ENCODE peak calls at places on chromosomes 2 and 18, in seven cellular contexts. O is left lung; Z is GM23338; R is naive thymus-derived CD4-positive, alpha-beta T cell; P is dorsolateral prefrontal cortex; N is prostate gland; G is upper lobe of right lung. J is an unnamed sample.

GRCh38 chr2:102618452-102619413 is 620 bp upstream of the SLC9A2 start:
- DNase-seq in O (peak), Z (peak), R (no peak), P (no peak), N (no peak), G (peak), J (peak)

GRCh38 chr2:153474407-153474806 is 4.2 kb downstream of the RPRM start:
- DNase-seq in O (no peak), Z (no peak), R (no peak), P (no peak), N (no peak), G (no peak), J (no peak)

GRCh38 chr2:68832161-68832869 is 38.9 kb downstream of the BMP10 start:
- DNase-seq in O (peak), Z (no peak), R (no peak), P (no peak), N (no peak), G (peak), J (peak)

GRCh38 chr2:241550616-241551580 is 7.6 kb upstream of the BOK start:
- DNase-seq in O (no peak), Z (no peak), R (no peak), P (no peak), N (no peak), G (no peak), J (no peak)

GRCh38 chr2:145110668-145111067 is 590.7 kb upstream of the ZEB2 start:
- DNase-seq in O (no peak), Z (no peak), R (no peak), P (no peak), N (no peak), G (no peak), J (no peak)

GRCh38 chr18:26642461-26643348 is 94.4 kb upstream of the KCTD1 start:
- DNase-seq in O (no peak), Z (no peak), R (no peak), P (no peak), N (no peak), G (no peak), J (no peak)

GRCh38 chr2:136997550-136997949 is 232.2 kb downstream of the THSD7B start:
- DNase-seq in O (no peak), Z (no peak), R (no peak), P (no peak), N (no peak), G (no peak), J (no peak)

GRCh38 chr2:18467727-18468363 is 92.6 kb downstream of the RDH14 start:
- DNase-seq in O (no peak), Z (no peak), R (no peak), P (no peak), N (no peak), G (no peak), J (no peak)

GRCh38 chr2:41905597-41906324 is 142.1 kb upstream of the PKDCC start:
- DNase-seq in O (no peak), Z (no peak), R (no peak), P (no peak), N (no peak), G (no peak), J (no peak)

GRCh38 chr2:41906325-41906700 is 141.5 kb upstream of the PKDCC start:
- DNase-seq in O (no peak), Z (no peak), R (no peak), P (no peak), N (no peak), G (no peak), J (no peak)

GRCh38 chr2:41908349-41908748 is 139.5 kb upstream of the PKDCC start:
- DNase-seq in O (no peak), Z (no peak), R (no peak), P (no peak), N (no peak), G (no peak), J (no peak)

GRCh38 chr2:41907716-41908328 is 140.0 kb upstream of the PKDCC start:
- DNase-seq in O (no peak), Z (no peak), R (no peak), P (no peak), N (no peak), G (no peak), J (no peak)

GRCh38 chr2:41907141-41907540 is 140.7 kb upstream of the PKDCC start:
- DNase-seq in O (no peak), Z (no peak), R (no peak), P (no peak), N (no peak), G (no peak), J (no peak)
- H3K27ac ChIP-seq in O (no peak), Z (no peak), R (no peak), P (no peak), N (no peak), G (no peak), J (peak)

DNA sequence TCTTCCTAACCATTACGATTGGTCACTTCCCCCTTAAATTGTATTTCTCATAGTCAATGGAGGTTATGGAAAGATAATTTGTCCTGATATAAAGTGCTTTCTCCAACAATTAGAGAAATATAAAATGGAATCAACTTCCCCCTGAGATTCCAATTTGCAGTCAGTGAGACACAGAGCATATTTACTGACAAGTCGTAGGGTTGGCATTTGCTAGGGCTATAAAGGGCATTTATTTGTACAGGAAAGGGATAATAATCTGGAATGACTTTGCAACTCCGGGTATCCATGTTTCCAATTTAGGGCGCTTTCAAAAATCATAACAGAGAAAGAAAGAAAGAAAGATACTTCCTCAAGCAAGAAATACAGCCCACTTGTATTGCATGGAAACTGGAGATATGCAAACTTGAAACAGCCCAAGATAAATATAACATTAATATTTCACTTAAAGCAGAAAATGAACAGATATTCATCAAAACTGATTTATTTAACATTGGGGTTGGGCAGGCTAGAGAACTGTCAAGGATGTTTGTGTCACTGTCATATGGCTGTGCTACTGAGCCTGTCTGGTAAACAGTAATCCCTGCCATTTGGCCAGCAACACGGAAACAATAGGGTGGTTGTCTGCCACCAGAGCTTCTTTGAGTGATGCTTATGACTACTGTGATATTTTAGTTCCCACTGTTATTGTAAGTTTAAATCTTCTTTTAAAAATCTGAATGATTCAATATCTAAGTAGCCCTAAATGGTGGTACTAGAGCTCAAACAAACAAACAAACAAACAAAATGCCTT is 621.8 kb downstream of the LRP1B start:
- DNase-seq in O (no peak), Z (no peak), R (no peak), P (no peak), N (no peak), G (no peak), J (no peak)
- H3K27ac ChIP-seq in O (no peak), Z (no peak), R (no peak), P (peak), N (no peak), G (no peak), J (no peak)

DNA sequence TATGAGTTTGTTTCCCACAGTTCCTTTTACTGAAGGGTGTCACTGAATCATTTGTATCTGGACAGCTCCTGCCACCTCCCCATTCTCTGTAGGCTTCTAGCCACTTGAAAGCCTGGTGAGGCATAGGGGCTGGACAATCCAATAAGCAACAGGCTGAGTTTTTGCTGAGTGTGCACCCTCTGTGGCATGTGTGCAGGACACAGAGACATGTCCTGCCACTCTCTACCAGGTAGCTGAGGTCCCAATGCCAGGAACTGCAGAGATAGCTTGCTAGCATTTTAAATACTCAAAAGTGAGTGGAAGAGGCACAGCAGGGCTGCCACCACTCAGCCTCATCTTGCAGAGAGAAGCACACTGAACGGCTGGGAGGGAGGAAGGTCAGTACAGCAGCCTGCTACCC is 77.2 kb upstream of the TFCP2L1 start:
- DNase-seq in O (no peak), Z (no peak), R (no peak), P (no peak), N (no peak), G (no peak), J (no peak)
- H3K27ac ChIP-seq in O (no peak), Z (no peak), R (no peak), P (no peak), N (peak), G (no peak), J (no peak)

DNA sequence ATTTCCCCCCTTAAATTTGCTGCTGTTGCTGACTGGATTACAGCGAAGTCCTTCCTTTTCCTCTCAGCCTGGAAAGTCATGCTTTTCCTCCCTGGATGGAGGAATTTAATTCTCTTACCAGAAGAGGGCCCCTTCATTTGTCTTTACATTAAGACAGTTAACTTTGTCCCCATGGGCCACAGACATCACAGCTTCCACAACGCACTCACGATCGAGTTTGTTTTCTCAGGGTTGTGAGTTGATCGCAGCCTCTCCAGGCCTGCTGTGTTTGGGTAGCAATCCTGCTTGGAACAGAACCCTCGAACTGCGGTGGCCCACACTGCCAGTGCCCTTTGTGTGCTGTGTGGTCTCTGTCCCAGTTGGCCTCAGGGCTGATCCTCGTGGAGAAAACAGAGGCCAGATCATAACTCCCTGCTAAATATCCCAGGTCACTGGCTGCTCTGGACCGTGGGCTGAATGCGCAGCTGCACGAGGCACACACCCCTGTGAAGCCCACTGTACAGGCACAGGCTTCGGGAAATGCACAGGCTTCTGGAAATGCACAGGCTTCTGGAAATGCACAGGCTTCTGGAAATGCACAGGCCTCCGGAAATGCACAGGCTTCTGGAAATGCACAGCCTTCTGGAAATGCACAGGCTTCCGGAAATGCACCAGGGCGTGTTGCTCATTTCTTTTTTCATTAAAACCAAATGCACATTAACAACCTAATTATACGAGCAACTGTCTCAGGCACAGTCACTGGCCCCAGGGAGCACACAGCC is 2.2 kb upstream of the PDIA6 start:
- DNase-seq in O (no peak), Z (peak), R (no peak), P (no peak), N (no peak), G (no peak), J (no peak)
- H3K27ac ChIP-seq in O (no peak), Z (peak), R (no peak), P (no peak), N (no peak), G (no peak), J (no peak)

GRCh38 chr2:147538848-147539247 is 306.0 kb upstream of the ACVR2A start:
- DNase-seq in O (no peak), Z (no peak), R (no peak), P (no peak), N (no peak), G (no peak), J (no peak)
- H3K27ac ChIP-seq in O (no peak), Z (no peak), R (no peak), P (no peak), N (no peak), G (no peak), J (no peak)

GRCh38 chr2:230362030-230362691 is 35.2 kb downstream of the SP140L start:
- DNase-seq in O (no peak), Z (no peak), R (peak), P (no peak), N (no peak), G (no peak), J (no peak)
- H3K27ac ChIP-seq in O (no peak), Z (no peak), R (peak), P (no peak), N (no peak), G (no peak), J (no peak)

GRCh38 chr2:37321029-37321682 is 3.5 kb downstream of the PRKD3 start:
- DNase-seq in O (no peak), Z (no peak), R (no peak), P (no peak), N (no peak), G (no peak), J (no peak)

GRCh38 chr2:37317746-37318145 is 6.9 kb downstream of the PRKD3 start:
- DNase-seq in O (no peak), Z (no peak), R (no peak), P (no peak), N (no peak), G (no peak), J (no peak)

GRCh38 chr2:37319754-37320609 is 4.7 kb downstream of the PRKD3 start:
- DNase-seq in O (no peak), Z (no peak), R (no peak), P (no peak), N (no peak), G (no peak), J (no peak)

GRCh38 chr2:37316181-37316580 is 8.5 kb downstream of the PRKD3 start:
- DNase-seq in O (no peak), Z (no peak), R (no peak), P (no peak), N (no peak), G (no peak), J (no peak)

DNA sequence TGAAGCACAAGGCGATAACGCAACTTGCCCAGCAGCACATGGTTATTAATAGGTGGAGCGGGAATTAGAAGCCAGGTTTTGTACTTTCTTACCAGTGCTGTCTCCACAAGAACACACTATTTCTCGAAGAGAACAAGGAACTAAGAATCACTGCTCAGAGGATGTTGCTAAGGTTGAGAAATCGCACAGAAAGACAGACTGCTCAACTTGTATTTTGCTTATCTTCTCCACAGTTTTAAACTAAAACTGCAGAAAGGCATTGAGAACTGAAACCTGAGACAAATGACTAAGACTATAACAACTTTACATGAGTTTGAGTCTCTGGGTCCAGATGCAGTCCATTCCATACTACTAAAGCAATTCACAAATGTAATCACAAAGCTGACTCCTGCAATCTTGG is 6.2 kb downstream of the PRKD3 start:
- DNase-seq in O (no peak), Z (no peak), R (no peak), P (no peak), N (no peak), G (no peak), J (no peak)
- H3K27ac ChIP-seq in O (no peak), Z (no peak), R (no peak), P (peak), N (no peak), G (no peak), J (no peak)